ENCODE peak calls at places on chromosomes 6 and 20, in four cellular contexts. I is progenitor cell of endocrine pancreas, Y is type B pancreatic cell, Z is PC-3. U is an unnamed sample.

GRCh38 chr6:121434037-121434770 is 1.2 kb upstream of the GJA1 start:
- DNase-seq in Z (no peak), Y (no peak), I (no peak), U (no peak)

GRCh38 chr6:63740709-63741108 is 105.1 kb downstream of the PHF3 start:
- DNase-seq in Z (peak; percentile 85), Y (no peak), I (no peak), U (no peak)

GRCh38 chr6:38955876-38956275 is 92.7 kb upstream of the GLP1R start:
- DNase-seq in Y (no peak), I (no peak), Z (no peak), U (no peak)

GRCh38 chr20:2059411-2059810 is 42.2 kb upstream of the STK35 start:
- DNase-seq in Y (no peak), I (no peak), Z (no peak), U (no peak)

GRCh38 chr6:11912420-11912819 is 99.7 kb upstream of the HIVEP1 start:
- DNase-seq in I (no peak), Z (peak; percentile 25), Y (no peak), U (no peak)

GRCh38 chr20:49353348-49353747 is 75.5 kb upstream of the ZNFX1 start:
- DNase-seq in Y (no peak), I (no peak), Z (no peak), U (no peak)

GRCh38 chr20:22555791-22556564 is 28.4 kb downstream of the FOXA2 start:
- DNase-seq in Y (no peak), I (no peak), Z (no peak), U (no peak)

GRCh38 chr6:27238010-27238983 is 9.2 kb upstream of the PRSS16 start:
- DNase-seq in Z (no peak), I (no peak), Y (no peak), U (no peak)

GRCh38 chr6:144408151-144408550 is 123.0 kb downstream of the UTRN start:
- DNase-seq in Z (no peak), I (no peak), Y (no peak), U (no peak)

GRCh38 chr20:1323256-1323655 is 5.7 kb downstream of the SDCBP2 start:
- DNase-seq in Z (no peak), Y (no peak), I (no peak), U (no peak)

GRCh38 chr6:5107332-5107731 is 22.2 kb downstream of the PPP1R3G start:
- DNase-seq in Y (no peak), Z (no peak), I (no peak), U (no peak)

GRCh38 chr6:36623547-36624459 is 29.6 kb downstream of the SRSF3 start:
- DNase-seq in Y (peak; percentile 83), Z (peak; percentile 88), I (peak; percentile 69), U (peak; percentile 80)
- TF ChIP-seq CTCF in Y (peak; percentile 93), Z (peak; percentile 92), I (peak; percentile 87), U (peak; percentile 94)

DNA sequence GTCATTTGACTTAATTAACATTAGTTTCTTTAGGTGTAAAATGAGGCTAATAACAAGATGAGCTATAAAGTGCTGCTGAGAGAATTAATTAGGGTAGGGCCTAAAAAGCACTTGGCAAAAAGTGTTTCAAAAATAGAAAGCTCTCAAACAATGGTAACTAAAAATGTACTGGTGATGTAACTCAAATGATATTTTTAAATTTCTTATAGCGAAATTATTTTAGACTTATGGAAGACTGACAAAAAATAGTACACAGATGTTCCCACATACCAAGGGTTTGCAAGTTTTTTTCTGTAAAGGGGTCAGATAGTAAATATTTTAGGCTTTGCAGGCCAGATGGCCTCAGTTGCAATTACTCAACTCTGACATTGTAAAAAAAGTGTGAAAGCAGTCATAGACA is 190.7 kb upstream of the UFL1 start:
- DNase-seq in Y (no peak), Z (no peak), I (no peak), U (no peak)
- TF ChIP-seq CTCF in Y (no peak), Z (no peak), I (no peak), U (no peak)

GRCh38 chr6:150006961-150007464 is 18.3 kb downstream of the RAET1L start:
- DNase-seq in Z (peak; percentile 43), I (no peak), Y (no peak), U (peak; percentile 67)

GRCh38 chr6:150004101-150004782 is 21.1 kb downstream of the RAET1L start:
- DNase-seq in Z (no peak), Y (no peak), I (no peak), U (peak; percentile 77)

GRCh38 chr6:150002710-150003109 is 22.6 kb downstream of the RAET1L start:
- DNase-seq in Z (no peak), I (no peak), Y (no peak), U (no peak)

GRCh38 chr6:150005761-150006651 is 19.3 kb downstream of the RAET1L start:
- DNase-seq in Y (no peak), Z (no peak), I (peak; percentile 8), U (no peak)

DNA sequence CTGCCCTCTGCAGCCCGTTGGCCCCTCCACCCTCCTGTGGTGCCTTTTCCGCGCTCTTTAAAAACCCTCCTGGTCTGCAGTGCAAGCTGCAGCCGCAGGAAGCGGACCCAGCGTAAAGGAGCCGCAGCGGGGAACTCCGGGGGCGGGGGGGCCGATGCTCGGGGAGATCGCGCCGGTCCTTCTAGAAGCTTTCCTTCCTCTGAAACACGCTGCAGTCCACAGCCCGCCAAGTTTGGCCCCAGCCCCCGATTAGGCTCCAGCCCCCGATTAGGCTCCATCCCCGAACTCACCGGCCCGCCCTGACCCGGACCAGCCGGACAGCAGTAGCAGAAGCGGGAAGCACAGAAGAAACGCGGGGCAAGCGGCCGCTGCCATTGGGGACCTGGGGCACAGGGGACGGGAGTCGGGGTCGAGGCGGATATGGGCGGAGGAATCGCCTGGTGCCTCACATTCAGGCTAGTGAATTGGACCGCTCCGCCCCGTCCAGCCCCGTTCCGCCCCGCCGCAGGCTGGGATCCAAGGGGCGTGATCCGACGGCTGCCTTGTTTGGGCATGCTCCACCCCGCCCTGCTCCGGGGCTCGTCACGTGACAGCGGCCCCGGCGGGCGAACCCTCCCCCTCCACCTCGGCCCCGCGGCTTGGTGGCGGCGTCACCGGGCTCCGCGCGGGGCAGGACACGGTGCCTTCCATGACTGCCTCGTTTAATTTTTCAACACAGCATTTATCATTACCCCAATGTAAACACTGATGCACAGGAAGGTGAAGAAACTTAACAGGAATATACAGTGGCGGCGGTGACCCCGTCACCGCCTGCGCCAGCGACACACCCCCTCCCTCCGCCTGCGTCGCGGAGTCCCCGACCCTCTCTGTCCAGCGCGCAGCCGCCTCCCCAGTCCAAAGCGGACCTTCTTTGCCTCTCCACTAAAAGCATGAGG is 20.3 kb downstream of the RAET1L start:
- DNase-seq in Y (peak; percentile 93), Z (peak; percentile 87), I (peak; percentile 92), U (peak; percentile 92)
- TF ChIP-seq CTCF in Y (no peak), Z (no peak), I (no peak), U (no peak)

GRCh38 chr6:152118224-152118623 is 310.7 kb downstream of the ESR1 start:
- DNase-seq in Z (no peak), Y (no peak), I (no peak), U (no peak)

GRCh38 chr6:152117156-152118129 is 310.0 kb downstream of the ESR1 start:
- DNase-seq in I (no peak), Z (no peak), Y (no peak), U (peak; percentile 26)

GRCh38 chr6:152121910-152122309 is 314.4 kb downstream of the ESR1 start:
- DNase-seq in Z (no peak), Y (no peak), I (no peak), U (no peak)

GRCh38 chr6:152122434-152122833 is 315.0 kb downstream of the ESR1 start:
- DNase-seq in I (no peak), Z (no peak), Y (no peak), U (no peak)

DNA sequence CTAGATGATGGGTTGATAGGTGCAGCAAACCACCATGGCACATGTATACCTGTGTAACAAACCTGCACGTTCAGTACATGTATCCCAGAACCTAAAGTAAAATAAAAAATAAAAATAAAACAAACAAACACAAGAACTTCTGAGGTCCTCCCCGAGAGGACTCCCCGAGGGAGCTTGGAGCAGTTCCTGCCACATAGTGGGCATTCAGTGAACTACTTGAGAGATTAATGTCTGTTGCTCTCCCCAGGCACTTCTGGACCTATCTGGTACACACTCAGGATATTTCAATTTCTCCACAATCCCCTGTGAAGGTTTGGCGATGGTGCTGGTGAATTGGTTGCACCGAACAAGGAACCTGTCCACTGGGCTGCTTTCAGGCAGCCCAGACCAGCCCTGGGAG is 311.2 kb downstream of the ESR1 start:
- DNase-seq in I (no peak), Z (peak; percentile 22), Y (no peak), U (no peak)
- TF ChIP-seq CTCF in I (no peak), Z (no peak), Y (no peak), U (no peak)

DNA sequence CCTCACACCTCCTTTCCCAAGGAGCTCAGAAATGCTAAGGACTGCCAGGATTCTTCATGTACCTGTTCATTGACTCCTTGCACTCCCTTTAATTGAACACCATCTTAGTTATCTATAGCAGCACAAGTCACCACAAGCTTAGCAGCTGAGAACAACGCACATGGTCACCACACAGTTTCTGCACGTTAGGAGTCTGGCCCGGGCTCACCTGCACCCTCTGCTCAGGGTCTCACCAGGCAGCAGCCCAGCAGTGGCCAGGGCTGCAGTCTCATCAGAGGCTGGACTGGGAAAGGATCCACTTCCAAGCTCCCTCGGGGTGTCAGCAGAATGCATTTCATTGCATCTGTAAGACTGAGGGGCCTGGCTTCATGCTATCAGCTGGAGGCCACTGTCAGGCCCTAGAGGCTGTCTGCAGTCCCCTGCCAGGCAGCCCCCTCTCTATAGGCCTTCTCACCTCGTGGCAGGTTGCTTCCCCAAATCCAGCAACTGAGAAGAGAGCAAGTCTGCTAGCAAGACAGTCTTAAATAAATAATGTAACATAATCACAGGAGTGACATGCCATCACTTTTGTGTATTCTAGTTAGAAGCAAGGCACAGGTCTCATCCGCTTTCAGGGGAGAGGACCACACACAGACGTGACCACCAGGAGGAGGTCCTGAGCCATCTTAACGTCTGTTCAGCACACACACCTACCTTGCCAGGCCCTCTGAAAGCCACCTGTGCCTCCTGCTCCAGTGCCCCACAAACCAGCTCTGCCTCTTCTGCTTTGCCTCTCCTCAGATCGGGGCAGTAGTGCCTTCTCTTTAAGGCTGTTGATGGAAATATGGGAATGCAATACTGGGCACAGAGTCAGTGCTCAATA is 165.2 kb upstream of the CST7 start:
- DNase-seq in Y (no peak), Z (peak; percentile 35), I (no peak), U (peak; percentile 44)
- TF ChIP-seq CTCF in Y (no peak), Z (peak; percentile 39), I (peak; percentile 43), U (peak; percentile 34)

DNA sequence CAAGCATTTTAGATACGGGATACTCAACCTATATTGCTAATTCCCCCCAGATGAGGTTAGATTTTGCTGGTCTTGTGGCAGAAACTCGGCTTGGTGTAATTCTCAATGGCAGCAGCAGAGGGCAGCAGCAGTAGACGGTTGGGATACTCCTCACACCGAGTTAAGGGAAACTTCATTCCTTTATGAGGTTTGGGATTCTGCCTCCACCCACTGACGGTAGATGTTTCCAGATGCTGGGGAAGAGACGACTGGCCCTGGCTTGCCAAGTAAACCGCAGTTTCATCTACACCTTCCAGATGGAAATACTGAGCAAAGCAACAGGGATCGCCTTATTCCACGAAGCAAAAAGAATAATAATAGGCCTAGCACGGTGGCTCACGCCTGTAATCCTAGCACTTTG is 8.2 kb upstream of the TBC1D7 start:
- DNase-seq in I (peak; percentile 72), Z (peak; percentile 93), Y (peak; percentile 88), U (peak; percentile 63)
- TF ChIP-seq CTCF in I (peak; percentile 87), Z (peak; percentile 91), Y (peak; percentile 93), U (peak; percentile 86)

U was measured in GM13977.